ENCODE peak calls at places on chromosomes 5 and 9, in ten cellular contexts. F is GM06990, O is mucosa of descending colon, S is heart left ventricle, A is adrenal gland, H is psoas muscle, M is pancreas, P is IMR-90, V is tibial artery, W is sigmoid colon. B is an unnamed sample.

GRCh38 chr9:15155826-15156225 is 151.2 kb downstream of the TTC39B start:
- DNase-seq in F (no peak), O (no peak), P (no peak), M (no peak), W (no peak), A (peak), S (peak), H (no peak), V (peak), B (no peak)

GRCh38 chr5:180080670-180081280 is 9.2 kb upstream of the RNF130 start:
- DNase-seq in O (no peak), P (no peak), A (no peak), H (no peak), V (no peak), F (no peak), W (no peak), M (no peak), S (no peak), B (no peak)

GRCh38 chr5:138716456-138716924 is 36.7 kb upstream of the CTNNA1 start:
- DNase-seq in V (no peak), P (peak), M (no peak), A (no peak), W (no peak), H (no peak), F (no peak), O (no peak), S (no peak), B (no peak)

GRCh38 chr9:135741276-135742219 is 39.6 kb downstream of the KCNT1 start:
- DNase-seq in A (no peak), W (no peak), P (no peak), V (no peak), F (no peak), S (no peak), M (no peak), O (no peak), H (no peak), B (no peak)

GRCh38 chr9:138067594-138068367 is 190.2 kb downstream of the CACNA1B start:
- DNase-seq in S (peak), O (no peak), A (no peak), P (no peak), M (no peak), V (no peak), H (no peak), F (no peak), W (peak), B (no peak)

GRCh38 chr5:110343616-110344015 is 382.9 kb downstream of the TMEM232 start:
- DNase-seq in F (no peak), P (no peak), A (no peak), M (no peak), V (no peak), W (no peak), O (no peak), S (no peak), H (no peak), B (no peak)

GRCh38 chr5:112348915-112349314 is 70.2 kb downstream of the EPB41L4A start:
- DNase-seq in H (no peak), F (no peak), W (no peak), M (no peak), S (no peak), P (no peak), V (no peak), O (no peak), A (no peak), B (no peak)

GRCh38 chr5:103389362-103389761 is 130.8 kb downstream of the MACIR start:
- DNase-seq in H (no peak), S (no peak), P (no peak), W (no peak), A (no peak), M (no peak), O (no peak), V (no peak), F (no peak), B (no peak)

GRCh38 chr5:31678180-31678579 is 39.2 kb downstream of the PDZD2 start:
- DNase-seq in P (no peak), A (peak), W (no peak), O (no peak), M (no peak), V (no peak), F (no peak), H (peak), S (no peak), B (no peak)

GRCh38 chr5:57063773-57064172 is 110.1 kb upstream of the GPBP1 start:
- DNase-seq in H (no peak), P (no peak), F (no peak), W (no peak), M (no peak), S (no peak), V (no peak), O (no peak), A (no peak), B (no peak)

GRCh38 chr5:136186786-136187185 is 6.2 kb downstream of the SMIM32 start:
- DNase-seq in A (no peak), P (no peak), M (no peak), O (no peak), S (no peak), H (no peak), W (no peak), F (no peak), V (no peak), B (no peak)

GRCh38 chr9:136849960-136850865 is 1.0 kb downstream of the PHPT1 start:
- DNase-seq in O (peak), A (no peak), M (peak), W (no peak), F (no peak), V (no peak), P (no peak), S (no peak), H (peak), B (no peak)

GRCh38 chr5:171907731-171908343 is 98.6 kb downstream of the FBXW11 start:
- DNase-seq in F (no peak), S (peak), P (peak), H (no peak), W (no peak), M (no peak), O (no peak), A (peak), V (peak), B (no peak)

DNA sequence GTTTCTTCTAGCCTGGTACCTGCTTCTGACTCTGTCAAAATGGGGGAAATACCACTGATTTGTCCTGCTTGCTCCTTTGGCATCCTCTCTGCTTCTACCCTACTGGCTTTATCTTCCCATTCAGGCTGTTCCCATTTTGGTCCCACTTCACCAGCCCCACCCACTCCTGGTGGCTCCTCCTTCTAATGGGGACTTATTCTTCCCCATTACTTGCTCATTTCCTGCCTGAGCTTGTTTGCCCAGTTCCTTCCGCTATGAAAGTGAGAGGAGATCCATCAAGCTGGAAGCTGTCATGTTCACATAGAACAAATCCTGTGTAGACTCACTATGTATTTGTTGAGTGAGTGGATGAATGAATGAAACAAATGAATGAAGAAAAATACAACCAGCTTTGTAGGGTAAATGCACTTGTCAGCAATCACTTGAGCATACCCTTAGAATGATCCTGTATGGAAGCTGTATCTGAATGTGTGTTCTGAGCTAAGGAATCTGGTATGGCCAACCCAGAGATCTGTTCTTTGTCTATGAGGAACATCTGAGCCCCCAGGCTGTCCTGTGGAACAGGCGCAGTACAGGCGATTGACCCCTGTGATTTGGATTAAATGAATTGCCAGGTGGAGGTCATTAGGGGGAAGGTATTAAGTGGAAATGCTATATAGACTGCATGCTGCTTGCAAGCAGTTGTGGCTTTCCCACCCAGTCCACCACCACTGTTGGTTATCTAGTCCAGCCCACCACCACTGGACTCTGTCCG is 89.5 kb downstream of the APBA1 start:
- DNase-seq in S (peak), W (no peak), M (no peak), V (peak), A (peak), P (no peak), F (no peak), H (no peak), O (no peak), B (no peak)
- TF ChIP-seq CTCF in S (no peak), W (no peak), M (no peak), V (no peak), A (no peak), P (no peak), F (no peak), H (no peak), O (no peak), B (no peak)

GRCh38 chr9:72951520-72952393 is 1.1 kb downstream of the ALDH1A1 start:
- DNase-seq in S (no peak), P (no peak), O (no peak), W (no peak), V (no peak), M (no peak), F (no peak), H (no peak), A (no peak), B (no peak)

GRCh38 chr9:72951043-72951442 is 1.8 kb downstream of the ALDH1A1 start:
- DNase-seq in S (no peak), W (no peak), M (no peak), P (no peak), A (no peak), V (no peak), F (no peak), H (no peak), O (no peak), B (no peak)

GRCh38 chr9:72952914-72953313 is at the start of gene ALDH1A1:
- DNase-seq in F (no peak), A (peak), M (peak), P (no peak), S (no peak), H (no peak), V (no peak), O (no peak), W (no peak), B (no peak)

GRCh38 chr9:72954431-72955420 is 1.9 kb upstream of the ALDH1A1 start:
- DNase-seq in O (no peak), V (peak), W (peak), P (no peak), H (peak), F (no peak), M (peak), S (no peak), A (no peak), B (no peak)

DNA sequence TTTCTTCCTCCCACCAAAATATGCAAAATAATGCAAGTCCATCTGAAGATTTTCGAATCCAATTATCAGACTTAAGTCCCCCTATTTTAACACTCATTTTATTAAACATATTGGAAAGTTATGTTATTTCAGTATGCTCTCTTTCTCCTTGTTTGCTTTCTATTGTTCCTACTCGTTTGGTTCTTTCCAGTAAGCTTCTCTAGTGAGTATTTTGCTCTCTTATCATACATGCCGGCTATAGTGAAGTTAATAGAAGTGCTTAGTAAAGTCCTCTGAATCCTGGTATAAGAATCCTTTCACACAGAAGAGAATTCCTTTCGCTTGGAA is 496 bp downstream of the ALDH1A1 start:
- DNase-seq in H (no peak), F (no peak), V (no peak), M (no peak), P (no peak), O (no peak), S (no peak), A (no peak), W (no peak), B (no peak)
- H3K4me3 ChIP-seq in H (peak), F (no peak), V (peak), M (peak), P (no peak), O (no peak), S (peak), A (peak), W (peak), B (peak)

GRCh38 chr5:149452007-149452664 is 73.0 kb upstream of the IL17B start:
- DNase-seq in M (peak), V (peak), F (no peak), H (no peak), O (peak), A (peak), P (peak), W (peak), S (peak), B (peak)
- TF ChIP-seq CTCF in M (no peak), V (no peak), F (no peak), H (no peak), O (no peak), A (no peak), P (peak), W (no peak), S (no peak), B (no peak)

DNA sequence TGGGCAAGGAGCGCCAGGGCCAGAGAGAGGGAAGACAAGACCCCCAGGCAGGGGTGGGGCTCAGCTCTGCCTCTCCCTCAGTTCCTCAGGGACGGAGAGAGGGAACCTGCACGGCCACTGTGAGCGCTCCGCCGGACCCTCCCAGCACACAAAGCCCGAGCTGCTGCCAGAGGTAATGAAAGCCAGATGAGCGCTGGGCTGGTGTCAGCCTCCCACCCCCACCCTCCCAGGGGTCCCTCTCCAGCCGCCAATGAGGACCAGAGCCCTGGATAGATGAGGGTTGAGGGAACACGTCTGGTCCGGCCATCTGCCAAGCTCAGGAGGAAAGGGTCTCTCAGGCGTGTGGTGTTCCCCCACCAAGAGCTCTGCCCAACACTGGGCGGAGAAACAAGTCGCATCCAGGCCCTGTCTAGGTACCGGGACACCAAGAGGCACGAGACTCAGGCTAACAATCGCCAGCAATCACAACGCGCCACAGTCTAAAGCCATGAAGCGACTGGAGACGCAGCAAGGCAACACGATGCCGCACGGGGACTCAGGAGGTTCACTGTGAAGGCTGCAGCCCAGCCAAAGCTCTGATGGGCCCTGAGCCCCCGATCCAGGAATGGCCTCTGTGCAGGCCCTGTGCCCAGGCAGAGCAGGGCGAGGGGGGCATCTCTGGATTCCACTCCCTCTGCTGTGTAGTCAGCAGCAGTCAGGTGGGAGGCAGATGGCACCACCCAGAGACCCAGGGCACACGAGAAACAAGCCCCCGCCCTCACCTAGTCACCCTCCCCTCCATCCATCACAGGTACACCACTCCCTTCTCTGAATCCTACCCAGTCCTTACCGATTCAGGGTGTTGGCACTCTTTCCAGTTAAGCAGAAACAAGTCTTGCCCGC is 1.3 kb downstream of the RALGDS start:
- DNase-seq in H (peak), O (peak), S (no peak), M (no peak), A (peak), V (no peak), F (no peak), W (peak), P (peak), B (no peak)
- H3K4me3 ChIP-seq in H (peak), O (no peak), S (peak), M (no peak), A (peak), V (peak), F (peak), W (peak), P (peak), B (peak)

DNA sequence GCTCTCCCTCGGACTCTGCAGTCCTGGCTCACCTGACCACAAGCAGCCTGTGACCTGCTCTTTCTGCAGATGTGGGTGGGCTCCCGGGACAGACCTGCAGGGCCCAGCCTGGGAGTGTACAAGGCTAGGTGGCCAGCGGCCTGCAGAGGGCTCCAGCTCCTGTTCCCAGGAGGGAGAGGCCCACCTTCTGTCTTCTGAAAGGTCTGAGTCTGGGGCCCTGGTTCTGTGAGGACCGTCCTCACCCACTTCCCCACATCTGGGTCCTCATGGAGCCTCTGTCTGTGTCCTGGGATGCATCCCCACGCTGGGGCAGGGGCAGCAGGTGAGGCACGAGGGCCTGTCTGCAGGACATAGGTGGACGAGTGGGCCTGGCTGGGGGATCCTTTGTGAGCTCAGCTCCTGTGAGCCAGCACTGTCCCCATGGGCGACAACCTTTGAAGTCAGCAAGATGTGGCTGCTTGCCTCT is 43.7 kb downstream of the PHF2 start:
- DNase-seq in V (no peak), M (no peak), O (no peak), F (no peak), H (peak), S (no peak), P (no peak), A (no peak), W (peak), B (no peak)
- TF ChIP-seq CTCF in V (no peak), M (no peak), O (no peak), F (no peak), H (no peak), S (no peak), P (no peak), A (no peak), W (no peak), B (peak)

GRCh38 chr5:123091988-123092583 is 3.0 kb downstream of the PRDM6 start:
- DNase-seq in O (no peak), H (no peak), A (no peak), S (no peak), P (peak), F (no peak), V (no peak), M (no peak), W (no peak), B (no peak)
- H3K4me3 ChIP-seq in O (no peak), H (no peak), A (no peak), S (no peak), P (no peak), F (no peak), V (peak), M (no peak), W (peak), B (no peak)

GRCh38 chr9:109639666-109640231 is 140.2 kb upstream of the PALM2AKAP2 start:
- DNase-seq in M (no peak), A (no peak), W (no peak), H (no peak), O (peak), P (no peak), F (no peak), V (no peak), S (no peak), B (no peak)

GRCh38 chr9:109641079-109641659 is 138.8 kb upstream of the PALM2AKAP2 start:
- DNase-seq in M (no peak), H (no peak), F (no peak), A (no peak), O (no peak), W (no peak), V (no peak), P (no peak), S (no peak), B (no peak)

GRCh38 chr9:109640232-109641078 is 139.5 kb upstream of the PALM2AKAP2 start:
- DNase-seq in M (peak), V (peak), A (peak), O (peak), P (peak), H (peak), S (peak), F (peak), W (peak), B (no peak)
- TF ChIP-seq CTCF in M (no peak), V (no peak), A (no peak), O (no peak), P (no peak), H (no peak), S (no peak), F (no peak), W (no peak), B (peak)

GRCh38 chr9:38434365-38434764 is 10.1 kb upstream of the IGFBPL1 start:
- DNase-seq in F (no peak), S (no peak), H (no peak), A (no peak), M (no peak), O (no peak), P (no peak), W (no peak), V (no peak), B (no peak)

GRCh38 chr9:38432922-38433510 is 8.8 kb upstream of the IGFBPL1 start:
- DNase-seq in A (no peak), O (no peak), V (no peak), F (no peak), P (peak), W (no peak), S (no peak), M (no peak), H (no peak), B (no peak)

GRCh38 chr9:38428062-38428461 is 3.8 kb upstream of the IGFBPL1 start:
- DNase-seq in P (no peak), H (no peak), W (no peak), M (no peak), O (no peak), F (no peak), V (no peak), A (no peak), S (no peak), B (no peak)

GRCh38 chr9:38434833-38435232 is 10.6 kb upstream of the IGFBPL1 start:
- DNase-seq in W (no peak), S (no peak), F (no peak), H (no peak), P (no peak), V (no peak), A (no peak), M (no peak), O (no peak), B (no peak)

GRCh38 chr9:38431101-38431500 is 6.8 kb upstream of the IGFBPL1 start:
- DNase-seq in P (no peak), W (no peak), F (no peak), V (no peak), M (no peak), A (no peak), S (no peak), O (no peak), H (no peak), B (no peak)
- H3K4me3 ChIP-seq in P (no peak), W (no peak), F (no peak), V (no peak), M (no peak), A (no peak), S (no peak), O (no peak), H (no peak), B (no peak)

B was measured in epithelial cell of proximal tubule.